ENCODE peak calls at places on chromosomes 2 and 18, in four cellular contexts. W, U, J and Z are unnamed samples. For H3K9me3, the result is how much of the 10 kb centered on the place peaks cover.

GRCh38 chr2:190334479-190335224 is 8.7 kb upstream of the INPP1 start:
- DNase-seq in W (no peak), U (peak), J (peak), Z (peak)

GRCh38 chr2:12819721-12820120 is 103.0 kb downstream of the TRIB2 start:
- DNase-seq in J (no peak), U (peak), W (no peak), Z (peak)

GRCh38 chr18:46510386-46510785 is 146.6 kb downstream of the LOXHD1 start:
- DNase-seq in U (no peak), W (no peak), J (no peak), Z (no peak)

GRCh38 chr2:109222825-109223471 is 93.9 kb downstream of the SH3RF3 start:
- DNase-seq in U (no peak), W (no peak), J (no peak), Z (no peak)

GRCh38 chr18:23619388-23619873 is 33.1 kb upstream of the NPC1 start:
- DNase-seq in J (peak), U (peak), W (peak), Z (no peak)

GRCh38 chr2:150019063-150019462 is 431.5 kb upstream of the MMADHC start:
- DNase-seq in J (no peak), W (no peak), U (no peak), Z (no peak)

GRCh38 chr2:241252778-241253475 is 62.5 kb downstream of the HDLBP start:
- DNase-seq in J (no peak), U (no peak), W (no peak), Z (no peak)

GRCh38 chr2:23574919-23575654 is 190.1 kb downstream of the KLHL29 start:
- DNase-seq in J (no peak), U (no peak), W (no peak), Z (no peak)

GRCh38 chr2:188291617-188292445 is at the start of gene GULP1:
- DNase-seq in J (peak), U (peak), W (peak), Z (peak)
- H3K4me3 ChIP-seq in J (peak), U (peak), W (peak), Z (peak)

GRCh38 chr2:8489221-8489620 is 192.6 kb upstream of the ID2 start:
- DNase-seq in W (no peak), J (no peak), U (no peak), Z (no peak)

GRCh38 chr2:8489751-8490150 is 192.1 kb upstream of the ID2 start:
- DNase-seq in W (no peak), U (no peak), J (no peak), Z (no peak)

GRCh38 chr2:8490166-8490565 is 191.7 kb upstream of the ID2 start:
- DNase-seq in J (no peak), W (no peak), U (no peak), Z (no peak)

GRCh38 chr2:8487461-8487932 is 194.4 kb upstream of the ID2 start:
- DNase-seq in W (no peak), J (no peak), U (no peak), Z (no peak)

DNA sequence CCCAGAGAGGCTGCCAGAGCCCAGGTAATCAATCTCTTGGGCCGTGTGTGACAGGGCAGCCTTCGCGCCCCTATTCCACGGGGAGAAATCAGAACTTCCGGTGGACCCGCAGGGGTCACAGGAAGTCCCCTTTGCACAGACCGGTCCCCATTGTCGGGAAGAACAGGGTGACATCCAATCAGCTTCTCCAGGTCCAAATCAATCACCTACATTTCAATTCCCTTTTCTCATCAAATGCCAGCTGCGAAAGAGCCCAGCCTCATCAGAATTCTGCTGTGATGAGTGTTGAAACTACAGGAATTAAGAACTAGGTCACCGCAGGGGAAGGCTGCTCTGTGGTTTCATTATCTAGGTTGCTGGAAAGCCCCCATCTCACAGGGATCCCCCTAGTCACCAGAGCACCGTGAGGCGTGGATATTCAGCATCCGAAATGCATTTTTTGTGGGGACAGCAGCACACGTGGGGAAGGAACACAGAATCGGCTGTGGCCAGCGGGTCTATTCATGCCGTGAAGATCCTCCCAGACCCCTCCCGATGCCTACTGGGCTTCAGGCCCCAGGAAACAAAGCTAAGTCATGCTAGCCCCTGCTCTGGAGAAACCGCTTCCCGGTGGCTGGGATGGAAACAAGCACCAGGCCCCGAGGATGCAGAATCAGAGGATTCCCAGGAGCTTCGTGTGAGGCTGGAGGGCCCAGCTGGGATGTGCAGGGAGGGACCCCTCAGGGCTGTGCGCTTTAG is 193.7 kb upstream of the ID2 start:
- DNase-seq in U (peak), W (no peak), J (no peak), Z (no peak)
- H3K27ac ChIP-seq in U (no peak), W (no peak), J (no peak), Z (peak)

DNA sequence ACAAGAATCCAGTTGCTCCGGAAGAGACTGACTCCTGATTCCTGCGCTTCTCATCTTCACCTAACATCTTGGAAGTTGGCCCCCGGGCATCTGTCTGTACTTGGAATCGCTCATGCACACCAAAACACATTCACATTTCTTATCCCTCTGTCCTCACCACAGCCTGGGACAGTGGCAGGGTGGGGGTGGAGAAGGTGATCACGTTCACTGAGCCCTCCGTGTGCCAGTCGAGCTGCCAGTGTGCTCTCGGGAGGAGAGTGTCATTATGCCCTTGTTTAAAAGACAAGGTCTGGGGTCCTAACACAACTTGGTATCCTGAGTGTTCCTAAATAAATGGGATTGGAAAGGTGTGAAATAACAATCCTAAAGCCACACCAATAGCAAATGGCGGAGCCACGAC is 17.3 kb downstream of the GYPC start:
- DNase-seq in U (no peak), W (no peak), J (no peak), Z (no peak)
- H3K9me3 ChIP-seq in U (under half), W (under half), J (under half), Z (under half)

GRCh38 chr2:73291093-73291460 is 2.3 kb downstream of the EGR4 start:
- DNase-seq in W (peak), U (peak), J (peak), Z (peak)
- H3K4me3 ChIP-seq in W (peak), U (peak), J (no peak), Z (no peak)

GRCh38 chr2:43332653-43333052 is 106.2 kb upstream of the ZFP36L2 start:
- DNase-seq in W (no peak), U (no peak), J (no peak), Z (no peak)
- H3K27ac ChIP-seq in W (peak), U (peak), J (peak), Z (no peak)

GRCh38 chr2:62870966-62871365 is 165.5 kb downstream of the EHBP1 start:
- DNase-seq in J (no peak), W (no peak), U (no peak), Z (no peak)

GRCh38 chr2:62873603-62874002 is 168.1 kb downstream of the EHBP1 start:
- DNase-seq in W (no peak), U (no peak), J (no peak), Z (no peak)

GRCh38 chr2:62871506-62871905 is 166.0 kb downstream of the EHBP1 start:
- DNase-seq in U (no peak), J (no peak), W (no peak), Z (no peak)

GRCh38 chr2:62868947-62869346 is 163.4 kb downstream of the EHBP1 start:
- DNase-seq in W (no peak), U (no peak), J (no peak), Z (no peak)

DNA sequence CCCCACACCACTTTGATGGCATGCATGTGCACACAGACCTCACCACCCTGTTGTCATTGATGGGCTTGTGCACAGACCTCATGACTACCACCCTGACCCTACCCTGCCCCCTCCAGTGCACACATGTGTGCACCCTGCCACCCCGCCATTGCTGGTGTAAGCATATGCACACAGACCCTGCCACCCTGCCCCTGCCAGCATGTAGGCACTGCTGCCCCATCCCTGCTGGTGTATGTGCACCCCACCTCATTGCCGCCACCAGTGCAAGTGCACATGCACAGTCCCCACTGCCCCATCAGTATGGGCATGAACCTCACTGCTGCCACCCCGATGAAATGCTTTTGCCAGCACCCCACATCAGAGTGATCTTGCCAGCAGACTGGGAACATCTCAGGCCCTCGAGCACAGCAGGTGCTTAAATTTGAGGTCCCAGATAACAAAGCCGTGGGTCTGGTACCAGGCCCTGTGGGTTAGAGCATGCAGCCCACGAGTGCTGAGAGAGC is 169.4 kb downstream of the EHBP1 start:
- DNase-seq in J (no peak), U (no peak), W (no peak), Z (no peak)
- H3K9me3 ChIP-seq in J (under half), U (under half), W (under half), Z (under half)

GRCh38 chr2:10536569-10537133 is 88.5 kb upstream of the ODC1 start:
- DNase-seq in U (no peak), W (no peak), J (no peak), Z (no peak)

GRCh38 chr2:10538224-10538894 is 90.2 kb upstream of the ODC1 start:
- DNase-seq in W (no peak), J (no peak), U (peak), Z (no peak)

GRCh38 chr2:10534514-10535250 is 86.6 kb upstream of the ODC1 start:
- DNase-seq in J (no peak), U (no peak), W (no peak), Z (no peak)

GRCh38 chr2:10535703-10536102 is 87.6 kb upstream of the ODC1 start:
- DNase-seq in J (no peak), W (no peak), U (no peak), Z (no peak)

DNA sequence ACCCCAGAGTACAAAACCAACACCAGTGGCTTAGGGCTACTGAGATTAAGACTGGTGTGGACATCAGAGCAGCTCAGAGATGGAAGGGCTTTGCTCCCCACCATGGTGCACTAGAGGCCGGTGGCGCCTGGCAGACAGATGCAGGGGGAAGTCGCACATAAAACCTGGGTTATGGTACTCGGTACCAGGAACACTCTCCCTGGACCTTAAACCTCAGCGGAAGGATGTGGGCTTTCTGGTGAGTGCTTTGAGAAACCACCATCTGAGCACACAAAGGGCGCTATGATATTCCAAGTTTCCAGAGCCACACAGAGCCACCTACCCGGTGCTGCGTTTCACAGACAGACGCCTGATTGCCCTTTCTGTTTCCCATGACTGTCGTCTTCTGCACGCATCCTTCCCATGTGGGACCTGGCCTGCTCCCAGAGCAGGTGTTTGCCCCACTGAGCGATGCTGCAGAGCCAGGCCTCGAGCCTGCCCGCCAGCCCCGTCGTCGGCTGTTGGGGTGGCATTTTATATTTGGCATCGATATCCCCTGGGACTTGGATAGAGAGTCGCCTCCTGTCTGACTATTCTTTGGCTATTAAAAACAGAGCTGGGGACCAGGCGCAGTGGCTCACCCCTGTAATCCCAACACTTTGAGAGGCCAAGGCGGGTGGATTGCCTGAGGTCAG is 89.5 kb upstream of the ODC1 start:
- DNase-seq in W (no peak), J (no peak), U (no peak), Z (no peak)
- H3K4me3 ChIP-seq in W (no peak), J (no peak), U (no peak), Z (no peak)